ENCODE peak calls at places on chromosomes 1 and 21, in seven cellular contexts. Z is IMR-90, B is upper lobe of left lung, O is choroid plexus epithelial cell, V is endothelial cell, U is PC-9, M is transverse colon. A is an unnamed sample.

GRCh38 chr21:25281134-25281533 is 326.1 kb downstream of the MRPL39 start:
- DNase-seq in U (no peak), V (no peak), M (no peak), O (no peak), Z (no peak), B (no peak), A (no peak)

GRCh38 chr1:16324456-16324890 is 27.8 kb downstream of the FBXO42 start:
- DNase-seq in M (no peak), U (peak; percentile 37), V (no peak), B (peak; percentile 66), O (peak; percentile 81), Z (peak; percentile 87), A (no peak)

GRCh38 chr1:78146137-78146822 is 100.5 kb downstream of the GIPC2 start:
- DNase-seq in Z (no peak), V (no peak), O (no peak), B (no peak), M (no peak), U (no peak), A (no peak)

GRCh38 chr1:61081637-61082335 is 575 bp upstream of the NFIA start:
- DNase-seq in V (peak; percentile 53), O (peak; percentile 84), Z (peak; percentile 38), M (peak; percentile 63), B (peak; percentile 38), U (peak; percentile 44), A (no peak)

GRCh38 chr21:36718951-36719501 is 20.1 kb downstream of the SIM2 start:
- DNase-seq in V (no peak), U (peak; percentile 64), O (no peak), B (no peak), M (peak; percentile 87), Z (no peak), A (peak; percentile 85)

GRCh38 chr1:113396585-113396984 is 6.3 kb downstream of the MAGI3 start:
- DNase-seq in V (no peak), Z (peak; percentile 78), B (no peak), M (no peak), O (peak; percentile 64), U (peak; percentile 22), A (no peak)

GRCh38 chr21:33825898-33826297 is 89.7 kb downstream of the ATP5PO start:
- DNase-seq in M (no peak), V (no peak), O (peak; percentile 46), B (no peak), Z (peak; percentile 65), U (no peak), A (no peak)

GRCh38 chr1:218983848-218984247 is 189.8 kb upstream of the LYPLAL1 start:
- DNase-seq in Z (no peak), O (peak; percentile 15), V (peak; percentile 39), B (no peak), M (no peak), U (no peak), A (no peak)

GRCh38 chr1:42670425-42670824 is 11.8 kb upstream of the YBX1 start:
- DNase-seq in B (no peak), O (no peak), U (no peak), M (no peak), Z (no peak), V (no peak), A (no peak)

GRCh38 chr1:112522621-112523020 is 13.9 kb downstream of the WNT2B start:
- DNase-seq in M (no peak), O (peak; percentile 98), B (no peak), Z (peak; percentile 96), U (peak; percentile 16), V (no peak), A (no peak)

GRCh38 chr1:153961421-153961820 is 1.9 kb downstream of the SLC39A1 start:
- DNase-seq in O (no peak), U (no peak), V (no peak), M (no peak), Z (no peak), B (no peak), A (no peak)

GRCh38 chr1:981491-981954 is 370 bp downstream of the PERM1 start:
- DNase-seq in Z (no peak), M (no peak), O (no peak), B (no peak), U (no peak), V (no peak), A (no peak)

GRCh38 chr1:147273409-147274307 is 31.2 kb downstream of the CHD1L start:
- DNase-seq in V (peak; percentile 17), O (peak; percentile 92), U (peak; percentile 13), Z (peak; percentile 87), M (no peak), B (no peak), A (no peak)

GRCh38 chr1:18062180-18062579 is 45.4 kb upstream of the IGSF21 start:
- DNase-seq in M (no peak), Z (no peak), O (no peak), V (peak; percentile 36), U (no peak), B (no peak), A (no peak)

GRCh38 chr1:104932949-104933679 is 1183.4 kb downstream of the AMY1C start:
- DNase-seq in Z (no peak), B (no peak), M (no peak), V (no peak), O (no peak), U (no peak), A (no peak)
- TF ChIP-seq CTCF in Z (no peak), B (no peak), M (no peak), V (no peak), O (no peak), U (no peak), A (no peak)

GRCh38 chr1:26324550-26324949 is 6.8 kb downstream of the CD52 start:
- DNase-seq in B (no peak), M (no peak), Z (no peak), U (no peak), V (no peak), O (no peak), A (no peak)

GRCh38 chr1:26330276-26330675 is 12.5 kb downstream of the CD52 start:
- DNase-seq in M (no peak), V (no peak), Z (no peak), B (no peak), U (no peak), O (no peak), A (no peak)

GRCh38 chr1:26328597-26328996 is 10.8 kb downstream of the CD52 start:
- DNase-seq in V (no peak), B (no peak), M (no peak), U (no peak), O (no peak), Z (no peak), A (no peak)

GRCh38 chr1:26323382-26323781 is 5.6 kb downstream of the CD52 start:
- DNase-seq in V (no peak), Z (no peak), B (no peak), U (no peak), M (no peak), O (no peak), A (no peak)

DNA sequence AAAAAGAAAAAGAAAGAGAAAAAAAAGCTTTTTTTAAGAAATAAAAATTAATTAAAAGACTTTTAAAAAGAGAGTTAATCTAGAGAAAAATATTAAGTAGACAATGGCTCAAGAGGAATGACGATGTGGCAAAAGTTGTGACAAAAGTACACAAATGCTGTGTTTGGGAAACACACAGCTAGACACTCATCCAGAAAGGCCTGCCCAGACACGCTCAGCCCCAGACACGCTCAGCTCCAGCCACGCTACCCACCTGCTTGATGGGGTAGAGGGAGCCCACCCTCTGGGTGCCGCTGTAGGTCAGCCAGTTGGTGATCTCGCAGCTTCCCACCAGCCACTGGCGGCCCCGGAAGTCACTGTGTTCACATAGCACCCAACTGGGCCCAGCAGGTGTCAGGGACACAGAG is 10.2 kb downstream of the CD52 start:
- DNase-seq in B (no peak), U (no peak), V (no peak), O (no peak), M (no peak), Z (no peak), A (no peak)
- TF ChIP-seq CTCF in B (no peak), U (no peak), V (no peak), O (no peak), M (no peak), Z (no peak), A (no peak)

GRCh38 chr1:70143052-70143659 is 62.2 kb downstream of the LRRC40 start:
- DNase-seq in M (no peak), V (no peak), B (no peak), O (peak; percentile 80), U (no peak), Z (peak; percentile 75), A (no peak)

GRCh38 chr1:70146488-70146887 is 58.9 kb downstream of the LRRC40 start:
- DNase-seq in O (peak; percentile 39), B (no peak), M (no peak), V (no peak), U (no peak), Z (peak; percentile 78), A (no peak)

GRCh38 chr1:70140894-70141293 is 64.5 kb downstream of the LRRC40 start:
- DNase-seq in Z (peak; percentile 25), M (no peak), U (no peak), O (peak; percentile 9), B (no peak), V (no peak), A (no peak)

GRCh38 chr1:70140343-70140742 is 65.0 kb downstream of the LRRC40 start:
- DNase-seq in U (no peak), M (no peak), O (peak; percentile 89), V (no peak), B (no peak), Z (peak; percentile 78), A (no peak)

DNA sequence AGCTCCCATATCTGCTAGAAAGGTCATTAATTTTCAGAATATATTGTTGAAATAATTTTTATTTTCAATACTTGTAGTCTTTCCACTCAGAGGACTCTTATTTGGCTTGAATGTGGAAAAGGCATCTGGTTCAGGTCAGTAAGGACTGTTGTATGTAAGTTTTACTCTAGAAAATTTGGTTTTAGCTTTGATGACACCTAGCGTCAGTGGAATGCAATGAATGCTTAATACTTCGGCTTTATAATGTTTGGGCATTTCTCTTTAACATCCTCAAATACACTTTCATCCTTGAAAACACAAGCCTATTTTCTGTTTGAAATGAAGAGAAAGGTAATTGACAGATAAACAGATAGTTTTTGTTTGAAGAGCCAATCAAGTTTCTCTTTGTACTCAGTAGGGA is 63.3 kb downstream of the LRRC40 start:
- DNase-seq in B (no peak), U (no peak), V (no peak), M (no peak), O (peak; percentile 68), Z (peak; percentile 45), A (no peak)
- TF ChIP-seq CTCF in B (no peak), U (no peak), V (no peak), M (no peak), O (peak; percentile 51), Z (peak; percentile 43), A (peak; percentile 49)

GRCh38 chr1:178500091-178500770 is 3.5 kb upstream of the CLEC20A start:
- DNase-seq in O (no peak), U (no peak), V (peak; percentile 46), B (peak; percentile 69), M (no peak), Z (no peak), A (no peak)
- TF ChIP-seq CTCF in O (peak; percentile 39), U (no peak), V (peak; percentile 60), B (peak; percentile 33), M (no peak), Z (peak; percentile 22), A (no peak)